ENCODE peak calls at places on chromosomes 6 and 20, in five cellular contexts. D is substantia nigra, A is T-helper 2 cell, Q is NCI-H1092, N is NCI-H345. R is an unnamed sample.

GRCh38 chr6:144346719-144347446 is 61.7 kb downstream of the UTRN start:
- DNase-seq in D (no peak), A (no peak), Q (no peak), N (no peak), R (no peak)

GRCh38 chr6:160088069-160088773 is 33.4 kb upstream of the SLC22A1 start:
- DNase-seq in D (peak; percentile 31), A (no peak), Q (peak; percentile 20), N (no peak), R (no peak)

GRCh38 chr6:25016311-25016710 is 80.6 kb upstream of the RIPOR2 start:
- DNase-seq in D (no peak), A (no peak), Q (no peak), N (no peak), R (no peak)

GRCh38 chr6:53724501-53724900 is 58.9 kb upstream of the KLHL31 start:
- DNase-seq in D (no peak), A (no peak), Q (no peak), N (no peak), R (no peak)

GRCh38 chr20:219290-220115 is 7.6 kb upstream of the DEFB129 start:
- DNase-seq in D (no peak), A (no peak), Q (no peak), N (peak; percentile 4), R (peak; percentile 20)

GRCh38 chr6:34412054-34412453 is 13.8 kb downstream of the RPS10 start:
- DNase-seq in D (peak; percentile 33), A (no peak), Q (no peak), N (no peak), R (no peak)

GRCh38 chr6:106194949-106195919 is 109.1 kb downstream of the PRDM1 start:
- DNase-seq in D (no peak), A (no peak), Q (no peak), N (no peak), R (no peak)

GRCh38 chr6:122726649-122727048 is 52.9 kb upstream of the FABP7 start:
- DNase-seq in D (no peak), A (no peak), Q (no peak), N (peak; percentile 11), R (no peak)

GRCh38 chr6:139243531-139243930 is 48.3 kb downstream of the TXLNB start:
- DNase-seq in D (no peak), A (no peak), Q (no peak), N (no peak), R (no peak)

GRCh38 chr6:170497845-170498281 is 55.2 kb downstream of the PSMB1 start:
- DNase-seq in D (no peak), A (no peak), Q (peak; percentile 80), N (peak; percentile 94), R (peak; percentile 38)

GRCh38 chr6:135054238-135054574 is 416 bp downstream of the HBS1L start:
- DNase-seq in D (no peak), A (no peak), Q (no peak), N (peak; percentile 40), R (no peak)

GRCh38 chr6:90098025-90098474 is 198.6 kb downstream of the BACH2 start:
- DNase-seq in D (no peak), A (no peak), Q (no peak), N (no peak), R (no peak)

GRCh38 chr6:78243519-78243918 is 590.7 kb downstream of the MEI4 start:
- DNase-seq in D (no peak), A (no peak), Q (no peak), N (no peak), R (no peak)

GRCh38 chr20:17691758-17692157 is 8.0 kb upstream of the BANF2 start:
- DNase-seq in D (no peak), A (no peak), Q (no peak), N (no peak), R (no peak)

GRCh38 chr20:62409935-62410741 is 3.1 kb upstream of the CABLES2 start:
- DNase-seq in D (no peak), A (no peak), Q (peak; percentile 83), N (peak; percentile 89), R (peak; percentile 66)

GRCh38 chr6:89400050-89400449 is 12.0 kb downstream of the RRAGD start:
- DNase-seq in D (no peak), A (no peak), Q (no peak), N (no peak), R (no peak)

GRCh38 chr20:36541227-36542018 is at the start of gene MYL9:
- DNase-seq in D (no peak), A (no peak), Q (no peak), N (no peak), R (no peak)

GRCh38 chr6:127102299-127102698 is 16.2 kb upstream of the RSPO3 start:
- DNase-seq in D (no peak), A (no peak), Q (no peak), N (no peak), R (no peak)

GRCh38 chr6:132466952-132467351 is 46.0 kb downstream of the STX7 start:
- DNase-seq in D (no peak), A (no peak), Q (no peak), N (no peak), R (no peak)

GRCh38 chr6:13012977-13013680 is 296.6 kb downstream of the PHACTR1 start:
- DNase-seq in D (no peak), A (no peak), Q (peak; percentile 13), N (peak; percentile 15), R (no peak)

GRCh38 chr20:19620471-19620870 is 137.6 kb upstream of the RIN2 start:
- DNase-seq in D (no peak), A (no peak), Q (no peak), N (no peak), R (no peak)

GRCh38 chr6:88855521-88856152 is 107.8 kb downstream of the RNGTT start:
- DNase-seq in D (no peak), A (no peak), Q (peak; percentile 57), N (no peak), R (no peak)

GRCh38 chr20:44089987-44090674 is 96.9 kb downstream of the JPH2 start:
- DNase-seq in D (no peak), A (no peak), Q (no peak), N (no peak), R (peak; percentile 20)

R was measured in NCI-H187.